ENCODE peak calls at places on chromosomes 7 and 10, in six cellular contexts. One of them, this sample, is unnamed.

GRCh38 chr10:77925795-77926565 is 575 bp downstream of the DLG5 start:
- DNase-seq in body of pancreas: peak
- DNase-seq in left ventricle myocardium inferior: peak
- DNase-seq in neuronal stem cell: peak
- DNase-seq in Panc1: no peak
- DNase-seq in SJCRH30: peak
- DNase-seq in this sample: peak

GRCh38 chr7:47407821-47408674 is 173.9 kb downstream of the TNS3 start:
- DNase-seq in left ventricle myocardium inferior: no peak
- DNase-seq in SJCRH30: no peak
- DNase-seq in body of pancreas: peak
- DNase-seq in Panc1: no peak
- DNase-seq in neuronal stem cell: no peak
- DNase-seq in this sample: no peak

GRCh38 chr10:24951201-24952145 is 933 bp downstream of the PRTFDC1 start:
- DNase-seq in left ventricle myocardium inferior: no peak
- DNase-seq in Panc1: no peak
- DNase-seq in SJCRH30: no peak
- DNase-seq in body of pancreas: no peak
- DNase-seq in neuronal stem cell: no peak
- DNase-seq in this sample: peak

GRCh38 chr10:94963901-94964300 is 25.4 kb downstream of the CYP2C9 start:
- DNase-seq in left ventricle myocardium inferior: no peak
- DNase-seq in neuronal stem cell: peak
- DNase-seq in body of pancreas: peak
- DNase-seq in SJCRH30: peak
- DNase-seq in Panc1: peak
- DNase-seq in this sample: no peak

GRCh38 chr7:2241580-2242540 is at the start of the genes MRM2 and NUDT1:
- DNase-seq in left ventricle myocardium inferior: peak
- DNase-seq in body of pancreas: peak
- DNase-seq in neuronal stem cell: peak
- DNase-seq in Panc1: no peak
- DNase-seq in SJCRH30: peak
- DNase-seq in this sample: peak

GRCh38 chr10:29719281-29719675 is 84.5 kb upstream of the SVIL start:
- DNase-seq in neuronal stem cell: no peak
- DNase-seq in Panc1: no peak
- DNase-seq in body of pancreas: no peak
- DNase-seq in SJCRH30: no peak
- DNase-seq in left ventricle myocardium inferior: no peak
- DNase-seq in this sample: no peak

GRCh38 chr7:47518827-47519226 is 63.1 kb downstream of the TNS3 start:
- DNase-seq in SJCRH30: no peak
- DNase-seq in neuronal stem cell: no peak
- DNase-seq in left ventricle myocardium inferior: no peak
- DNase-seq in body of pancreas: no peak
- DNase-seq in Panc1: no peak
- DNase-seq in this sample: no peak

GRCh38 chr10:2529945-2530344 is 537.4 kb upstream of the PFKP start:
- DNase-seq in neuronal stem cell: no peak
- DNase-seq in Panc1: no peak
- DNase-seq in body of pancreas: no peak
- DNase-seq in SJCRH30: no peak
- DNase-seq in left ventricle myocardium inferior: no peak
- DNase-seq in this sample: no peak

GRCh38 chr7:66099551-66100407 is 14.9 kb upstream of the CRCP start:
- DNase-seq in SJCRH30: peak
- DNase-seq in left ventricle myocardium inferior: peak
- DNase-seq in Panc1: no peak
- DNase-seq in body of pancreas: peak
- DNase-seq in neuronal stem cell: peak
- DNase-seq in this sample: peak

GRCh38 chr7:101560856-101561255 is 68.2 kb downstream of the MYL10 start:
- DNase-seq in body of pancreas: no peak
- DNase-seq in SJCRH30: no peak
- DNase-seq in neuronal stem cell: no peak
- DNase-seq in Panc1: no peak
- DNase-seq in left ventricle myocardium inferior: no peak
- DNase-seq in this sample: no peak

GRCh38 chr10:132557696-132558515 is 20.3 kb downstream of the INPP5A start:
- DNase-seq in body of pancreas: no peak
- DNase-seq in neuronal stem cell: no peak
- DNase-seq in SJCRH30: peak
- DNase-seq in left ventricle myocardium inferior: no peak
- DNase-seq in Panc1: no peak
- DNase-seq in this sample: no peak

GRCh38 chr10:119700321-119700954 is 25.4 kb upstream of the INPP5F start:
- DNase-seq in Panc1: no peak
- DNase-seq in neuronal stem cell: no peak
- DNase-seq in body of pancreas: no peak
- DNase-seq in SJCRH30: no peak
- DNase-seq in left ventricle myocardium inferior: no peak
- DNase-seq in this sample: no peak

GRCh38 chr7:25844109-25844915 is 307.7 kb upstream of the NFE2L3 start:
- DNase-seq in body of pancreas: no peak
- DNase-seq in Panc1: no peak
- DNase-seq in SJCRH30: no peak
- DNase-seq in left ventricle myocardium inferior: no peak
- DNase-seq in neuronal stem cell: no peak
- DNase-seq in this sample: no peak

DNA sequence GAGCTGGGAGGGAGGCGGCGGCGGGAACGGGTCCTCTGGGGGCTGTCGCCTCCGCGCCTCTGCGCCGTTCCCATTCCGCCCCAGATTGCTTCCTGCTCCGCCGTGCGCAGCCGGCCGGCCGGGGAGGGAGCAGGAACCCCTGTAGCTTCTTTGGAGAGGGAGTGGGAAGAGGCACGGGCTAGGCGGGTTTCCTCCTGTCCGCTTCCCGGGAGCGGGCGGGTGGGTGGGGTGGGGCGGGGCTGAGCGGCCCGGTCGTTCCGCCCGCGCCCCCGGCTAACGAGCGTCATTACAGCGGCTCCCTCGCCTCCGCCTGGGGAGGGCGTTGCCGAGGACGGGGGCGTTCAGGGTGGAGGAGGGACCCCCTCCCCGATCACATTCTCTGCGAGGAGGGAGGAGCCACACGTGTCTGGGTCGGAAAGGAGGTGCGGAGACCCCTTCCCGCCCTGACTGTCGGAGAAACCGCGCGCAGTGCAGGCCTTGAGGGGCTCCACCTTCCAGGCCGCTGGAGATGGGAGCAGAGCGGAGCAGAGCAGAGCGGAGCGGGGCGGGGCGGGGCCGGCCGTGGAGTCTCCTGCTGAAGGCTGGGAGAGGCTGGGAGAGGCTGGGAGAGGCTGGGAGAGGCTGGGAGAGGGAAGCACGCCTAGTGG is 39.7 kb downstream of the AGAP3 start:
- DNase-seq in left ventricle myocardium inferior: no peak
- DNase-seq in SJCRH30: no peak
- DNase-seq in body of pancreas: no peak
- DNase-seq in Panc1: no peak
- DNase-seq in neuronal stem cell: peak
- DNase-seq in this sample: no peak
- H3K4me3 ChIP-seq in left ventricle myocardium inferior: peak
- H3K4me3 ChIP-seq in SJCRH30: no peak
- H3K4me3 ChIP-seq in body of pancreas: no peak
- H3K4me3 ChIP-seq in Panc1: no peak
- H3K4me3 ChIP-seq in neuronal stem cell: peak
- H3K4me3 ChIP-seq in this sample: peak

GRCh38 chr7:32164341-32164996 is 94.3 kb upstream of the PDE1C start:
- DNase-seq in SJCRH30: peak
- DNase-seq in Panc1: no peak
- DNase-seq in left ventricle myocardium inferior: no peak
- DNase-seq in body of pancreas: peak
- DNase-seq in neuronal stem cell: peak
- DNase-seq in this sample: no peak

GRCh38 chr7:32167256-32167655 is 97.0 kb upstream of the PDE1C start:
- DNase-seq in SJCRH30: no peak
- DNase-seq in Panc1: no peak
- DNase-seq in left ventricle myocardium inferior: no peak
- DNase-seq in body of pancreas: no peak
- DNase-seq in neuronal stem cell: no peak
- DNase-seq in this sample: no peak

GRCh38 chr7:32161708-32162107 is 91.5 kb upstream of the PDE1C start:
- DNase-seq in SJCRH30: no peak
- DNase-seq in Panc1: no peak
- DNase-seq in neuronal stem cell: no peak
- DNase-seq in body of pancreas: no peak
- DNase-seq in left ventricle myocardium inferior: no peak
- DNase-seq in this sample: no peak

GRCh38 chr7:32163911-32164310 is 93.7 kb upstream of the PDE1C start:
- DNase-seq in SJCRH30: no peak
- DNase-seq in Panc1: no peak
- DNase-seq in body of pancreas: no peak
- DNase-seq in neuronal stem cell: no peak
- DNase-seq in left ventricle myocardium inferior: no peak
- DNase-seq in this sample: no peak

DNA sequence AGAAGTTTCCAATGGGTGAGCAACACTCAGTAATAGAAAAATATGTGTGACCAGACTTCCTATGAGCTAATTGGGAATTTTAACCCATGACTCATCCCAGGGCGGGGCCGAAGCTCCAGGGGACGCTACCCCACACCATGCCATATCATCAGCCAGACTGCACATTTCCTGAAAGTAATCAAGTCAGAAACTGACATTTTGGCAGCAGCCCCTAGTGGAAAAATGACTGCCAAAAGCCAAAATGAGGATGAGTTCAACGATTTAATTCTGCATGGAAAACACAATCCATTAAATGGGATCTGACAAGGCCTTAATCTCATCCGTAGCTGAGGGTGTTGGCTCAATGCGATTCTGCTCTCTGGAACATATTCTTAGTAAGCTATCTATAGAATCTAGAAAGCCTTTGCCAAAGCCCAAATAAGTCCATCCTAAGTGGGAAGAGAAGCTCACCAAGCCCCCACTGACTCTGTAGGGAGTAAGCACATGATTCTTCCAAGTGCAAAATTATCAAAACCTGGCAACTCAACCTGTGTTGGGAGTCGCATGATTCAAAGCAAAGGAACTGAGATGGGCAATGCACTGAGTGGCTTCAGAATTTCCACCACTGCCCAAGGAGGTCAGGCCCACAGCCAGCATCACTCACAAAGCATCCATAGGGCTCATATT is 93.1 kb upstream of the PDE1C start:
- DNase-seq in left ventricle myocardium inferior: peak
- DNase-seq in Panc1: no peak
- DNase-seq in body of pancreas: peak
- DNase-seq in SJCRH30: peak
- DNase-seq in neuronal stem cell: no peak
- DNase-seq in this sample: no peak
- H3K27ac ChIP-seq in left ventricle myocardium inferior: peak
- H3K27ac ChIP-seq in Panc1: no peak
- H3K27ac ChIP-seq in body of pancreas: peak
- H3K27ac ChIP-seq in SJCRH30: peak
- H3K27ac ChIP-seq in neuronal stem cell: no peak
- H3K27ac ChIP-seq in this sample: no peak

GRCh38 chr7:134315679-134316538 is 821 bp downstream of the SLC35B4 start:
- DNase-seq in body of pancreas: no peak
- DNase-seq in neuronal stem cell: no peak
- DNase-seq in SJCRH30: peak
- DNase-seq in Panc1: no peak
- DNase-seq in left ventricle myocardium inferior: no peak
- DNase-seq in this sample: no peak

GRCh38 chr7:134318443-134318842 is 1.7 kb upstream of the SLC35B4 start:
- DNase-seq in neuronal stem cell: no peak
- DNase-seq in left ventricle myocardium inferior: no peak
- DNase-seq in body of pancreas: no peak
- DNase-seq in Panc1: no peak
- DNase-seq in SJCRH30: no peak
- DNase-seq in this sample: no peak

GRCh38 chr7:134316539-134317344 is at the start of gene SLC35B4:
- DNase-seq in left ventricle myocardium inferior: peak
- DNase-seq in Panc1: peak
- DNase-seq in neuronal stem cell: peak
- DNase-seq in body of pancreas: peak
- DNase-seq in SJCRH30: peak
- DNase-seq in this sample: peak

GRCh38 chr7:134320201-134320600 is 3.5 kb upstream of the SLC35B4 start:
- DNase-seq in SJCRH30: no peak
- DNase-seq in left ventricle myocardium inferior: no peak
- DNase-seq in body of pancreas: no peak
- DNase-seq in neuronal stem cell: no peak
- DNase-seq in Panc1: no peak
- DNase-seq in this sample: no peak

DNA sequence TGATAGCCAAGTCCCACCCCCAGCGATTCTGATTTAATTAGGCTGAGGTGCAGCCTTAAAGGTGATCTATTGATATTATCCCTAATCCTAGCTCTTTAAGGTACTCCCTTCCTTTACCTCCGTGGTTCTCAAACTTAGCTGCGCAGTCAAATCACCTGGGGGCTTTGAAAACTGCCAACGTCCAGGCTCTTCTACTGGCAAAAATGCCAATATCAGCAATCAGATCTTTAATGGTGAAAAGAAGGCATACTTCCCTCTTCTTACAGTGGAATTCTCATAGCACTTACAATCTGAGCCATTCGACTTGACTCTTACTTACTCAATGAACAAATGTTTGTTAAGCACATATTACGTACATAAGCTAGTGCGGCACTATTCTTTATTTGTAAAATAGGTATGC is 704 bp upstream of the SLC35B4 start:
- DNase-seq in Panc1: no peak
- DNase-seq in SJCRH30: no peak
- DNase-seq in left ventricle myocardium inferior: no peak
- DNase-seq in neuronal stem cell: no peak
- DNase-seq in body of pancreas: no peak
- DNase-seq in this sample: no peak
- H3K4me3 ChIP-seq in Panc1: peak
- H3K4me3 ChIP-seq in SJCRH30: peak
- H3K4me3 ChIP-seq in left ventricle myocardium inferior: peak
- H3K4me3 ChIP-seq in neuronal stem cell: no peak
- H3K4me3 ChIP-seq in body of pancreas: no peak
- H3K4me3 ChIP-seq in this sample: peak

DNA sequence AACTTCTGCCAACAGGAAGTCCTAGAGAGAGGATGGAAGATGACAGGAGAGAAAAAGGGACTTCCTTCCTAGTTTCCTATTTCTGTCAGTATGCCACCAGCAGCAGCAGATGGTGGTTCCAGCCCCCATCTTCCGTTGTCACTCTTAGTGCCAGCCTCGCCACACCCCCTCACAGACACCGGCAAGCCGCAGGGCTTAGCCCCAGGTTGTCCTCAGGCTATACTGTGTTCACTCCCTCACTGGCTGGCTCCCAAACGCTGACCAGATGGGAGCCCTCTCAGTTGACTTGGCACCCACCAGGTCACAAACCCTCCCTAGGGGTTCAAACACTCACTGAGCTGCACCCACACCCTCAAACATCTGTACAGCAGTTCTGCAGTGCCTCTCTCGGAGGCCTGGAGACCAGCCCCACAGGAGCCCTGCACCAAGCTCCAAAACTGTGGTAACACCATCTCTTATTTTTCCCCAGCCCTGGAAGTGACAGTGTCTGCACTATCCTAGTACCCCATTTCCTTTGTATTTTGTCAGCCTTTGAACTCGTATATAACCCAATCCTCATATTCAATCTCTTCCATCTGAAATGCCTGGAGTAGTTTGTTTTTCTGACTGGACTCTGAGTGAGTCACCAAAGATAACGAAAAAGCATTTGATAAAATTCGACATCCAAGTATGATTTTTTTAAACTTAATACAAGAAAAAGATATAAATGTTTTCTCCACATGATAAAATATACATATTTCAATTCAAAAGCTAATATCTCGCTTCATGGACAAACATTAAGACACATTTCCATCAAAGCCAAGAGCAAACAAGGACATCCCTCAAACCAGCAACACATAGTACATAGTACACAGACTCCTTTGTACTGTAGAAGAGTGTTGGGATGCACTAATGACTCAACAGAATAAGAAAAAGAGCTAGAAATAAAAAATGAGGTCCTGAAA is 34.5 kb downstream of the SMURF1 start:
- DNase-seq in SJCRH30: no peak
- DNase-seq in left ventricle myocardium inferior: peak
- DNase-seq in Panc1: no peak
- DNase-seq in body of pancreas: no peak
- DNase-seq in neuronal stem cell: no peak
- DNase-seq in this sample: no peak
- H3K27ac ChIP-seq in SJCRH30: no peak
- H3K27ac ChIP-seq in left ventricle myocardium inferior: peak
- H3K27ac ChIP-seq in Panc1: peak
- H3K27ac ChIP-seq in body of pancreas: peak
- H3K27ac ChIP-seq in neuronal stem cell: no peak
- H3K27ac ChIP-seq in this sample: peak

This sample was measured in breast epithelium.